ENCODE peak calls at places on chromosomes 11 and 22, in six cellular contexts. X, J, P, N, T and D are unnamed samples.

GRCh38 chr11:60923800-60924109 is 505 bp upstream of the TMEM132A start:
- DNase-seq in P (no peak), N (no peak), T (no peak), X (no peak), J (no peak), D (no peak)

GRCh38 chr11:16867097-16867496 is 128.7 kb downstream of the C11orf58 start:
- DNase-seq in P (no peak), T (no peak), N (no peak), X (no peak), J (no peak), D (no peak)

GRCh38 chr11:250740-251299 is 14.0 kb downstream of the PSMD13 start:
- DNase-seq in J (peak), X (peak), N (no peak), T (no peak), P (peak), D (peak)

GRCh38 chr11:8315463-8315862 is 51.8 kb upstream of the LMO1 start:
- DNase-seq in X (no peak), T (no peak), J (no peak), P (no peak), N (no peak), D (no peak)

GRCh38 chr22:45254789-45255261 is 14.1 kb upstream of the KIAA0930 start:
- DNase-seq in T (peak), P (no peak), N (no peak), J (no peak), X (no peak), D (no peak)

GRCh38 chr22:36595968-36596367 is 67.0 kb upstream of the EIF3D start:
- DNase-seq in X (no peak), P (no peak), J (no peak), N (no peak), T (no peak), D (no peak)

GRCh38 chr22:31278643-31279326 is 13.5 kb downstream of the PIK3IP1 start:
- DNase-seq in P (no peak), X (no peak), T (no peak), N (no peak), J (no peak), D (no peak)

GRCh38 chr11:85114786-85115185 is 512.4 kb downstream of the DLG2 start:
- DNase-seq in J (no peak), P (no peak), N (no peak), T (no peak), X (no peak), D (no peak)

GRCh38 chr11:108213784-108214183 is 8.7 kb downstream of the NPAT start:
- DNase-seq in N (peak), T (no peak), P (no peak), X (no peak), J (no peak), D (no peak)

GRCh38 chr11:7527029-7527428 is 13.2 kb downstream of the PPFIBP2 start:
- DNase-seq in N (no peak), J (no peak), T (no peak), X (no peak), P (no peak), D (no peak)

GRCh38 chr22:20530368-20531153 is 23.2 kb downstream of the MED15 start:
- DNase-seq in X (peak), P (peak), J (no peak), T (no peak), N (no peak), D (no peak)

GRCh38 chr11:114340311-114341131 is 44.3 kb downstream of the NNMT start:
- DNase-seq in P (peak), J (peak), X (peak), T (no peak), N (peak), D (peak)
- H3K4me3 ChIP-seq in P (no peak), J (peak), X (no peak), T (no peak), N (no peak), D (no peak)

GRCh38 chr11:65615950-65616574 is 486 bp downstream of the PCNX3 start:
- DNase-seq in X (peak), N (peak), T (no peak), P (no peak), J (peak), D (peak)
- TF ChIP-seq MYC in X (no peak), N (no peak), T (no peak), P (no peak), J (peak), D (no peak)

GRCh38 chr11:75526192-75526541 is 426 bp upstream of the GDPD5 start:
- DNase-seq in X (no peak), N (no peak), P (no peak), J (no peak), T (no peak), D (no peak)
- H3K4me3 ChIP-seq in X (peak), N (peak), P (peak), J (peak), T (peak), D (peak)

GRCh38 chr11:112042961-112043304 is 17.7 kb downstream of the DLAT start:
- DNase-seq in T (no peak), J (no peak), X (no peak), N (no peak), P (no peak), D (no peak)
- TF ChIP-seq MYC in T (no peak), J (no peak), X (no peak), N (no peak), P (no peak), D (no peak)

GRCh38 chr22:19148417-19149046 is 1.6 kb downstream of the GSC2 start:
- DNase-seq in P (no peak), N (no peak), X (no peak), J (no peak), T (no peak), D (no peak)
- H3K4me3 ChIP-seq in P (no peak), N (no peak), X (peak), J (no peak), T (no peak), D (no peak)

GRCh38 chr11:58577441-58578135 is 1.3 kb upstream of the ZFP91 start:
- DNase-seq in P (peak), N (peak), T (peak), X (no peak), J (peak), D (peak)

GRCh38 chr11:58573451-58574104 is 2.1 kb downstream of the LPXN start:
- DNase-seq in P (peak), N (no peak), T (no peak), X (peak), J (no peak), D (peak)

GRCh38 chr11:58576792-58577440 is 1.3 kb upstream of the LPXN start:
- DNase-seq in N (peak), P (peak), X (no peak), J (no peak), T (no peak), D (peak)

GRCh38 chr11:58575377-58576020 is at the start of gene LPXN:
- DNase-seq in J (no peak), P (peak), N (no peak), T (no peak), X (no peak), D (peak)

DNA sequence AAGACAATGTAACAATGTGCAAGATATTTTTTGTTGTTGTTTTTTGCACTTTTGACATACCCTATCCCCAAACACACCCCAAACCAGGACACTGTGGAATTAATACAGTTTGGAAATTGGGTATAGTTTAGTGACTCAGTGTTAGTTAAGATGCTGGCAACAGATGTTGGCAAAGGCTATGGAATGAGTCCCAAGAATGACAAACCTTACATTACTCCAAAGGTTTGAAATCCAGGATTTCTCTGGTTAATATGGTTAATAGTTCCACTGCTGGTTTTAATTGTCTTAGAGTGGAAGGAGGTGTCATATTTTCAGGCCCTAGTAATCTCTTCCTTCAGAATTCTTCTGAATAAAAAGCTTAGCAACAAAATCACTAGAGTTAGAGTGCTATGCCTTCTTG is 805 bp downstream of the LPXN start:
- DNase-seq in J (no peak), P (peak), X (no peak), T (no peak), N (no peak), D (no peak)
- TF ChIP-seq MYC in J (no peak), P (no peak), X (no peak), T (no peak), N (no peak), D (no peak)

GRCh38 chr11:45846174-45846675 is 1.1 kb upstream of the CRY2 start:
- DNase-seq in P (no peak), X (no peak), N (no peak), T (no peak), J (no peak), D (no peak)

GRCh38 chr11:45839204-45839603 is 8.1 kb upstream of the CRY2 start:
- DNase-seq in N (no peak), X (no peak), J (no peak), T (no peak), P (no peak), D (no peak)

GRCh38 chr11:45846974-45847907 is at the start of gene CRY2:
- DNase-seq in X (peak), N (peak), J (peak), T (peak), P (peak), D (peak)

GRCh38 chr11:45844822-45845573 is 2.3 kb upstream of the CRY2 start:
- DNase-seq in P (no peak), N (no peak), T (no peak), J (no peak), X (no peak), D (peak)

GRCh38 chr11:45843158-45843924 is 3.9 kb upstream of the CRY2 start:
- DNase-seq in T (peak), P (peak), J (peak), N (peak), X (peak), D (peak)
- H3K4me3 ChIP-seq in T (peak), P (no peak), J (no peak), N (peak), X (peak), D (no peak)

DNA sequence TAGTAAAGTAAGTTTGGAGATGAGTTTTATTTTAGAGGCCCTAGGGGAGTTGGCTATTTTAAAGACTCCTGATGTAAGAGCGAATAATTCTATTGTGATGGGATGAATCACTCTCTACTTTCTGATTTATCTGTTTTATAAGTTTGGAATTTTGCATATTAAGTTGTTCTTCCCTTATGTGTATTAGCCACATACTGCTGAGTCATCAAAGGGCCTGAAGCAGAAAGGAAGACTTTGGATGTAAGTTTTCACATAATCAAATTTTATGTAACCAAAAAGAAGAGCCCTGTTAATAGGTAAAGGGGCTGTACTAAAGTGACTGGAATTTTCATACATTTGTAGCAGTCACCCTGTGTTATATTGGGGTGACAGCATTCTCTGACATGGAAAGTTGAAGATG is 90.7 kb upstream of the NTM start:
- DNase-seq in X (no peak), P (no peak), T (no peak), N (no peak), J (no peak), D (no peak)
- TF ChIP-seq MYC in X (no peak), P (no peak), T (no peak), N (no peak), J (no peak), D (no peak)